ENCODE peak calls at places on chromosomes 3 and 15, in four cellular contexts. Z is IMR-90, E is neuronal stem cell, M is H9. Y is an unnamed sample.

GRCh38 chr3:178761461-178761860 is 225.2 kb downstream of the KCNMB2 start:
- DNase-seq in Z (no peak), E (no peak), M (no peak), Y (no peak)

GRCh38 chr15:58228708-58229107 is 90.5 kb downstream of the AQP9 start:
- DNase-seq in Z (peak; percentile 90), E (no peak), M (no peak), Y (peak; percentile 50)

GRCh38 chr3:5013021-5013906 is 34.0 kb downstream of the BHLHE40 start:
- DNase-seq in Z (peak; percentile 47), E (no peak), M (peak; percentile 60), Y (peak; percentile 91)

GRCh38 chr3:146382386-146382785 is 87.0 kb downstream of the PLSCR2 start:
- DNase-seq in Z (peak; percentile 33), E (no peak), M (no peak), Y (peak; percentile 71)

GRCh38 chr3:65128346-65128745 is 440.5 kb upstream of the ADAMTS9 start:
- DNase-seq in Z (no peak), E (no peak), M (no peak), Y (no peak)

GRCh38 chr3:175764722-175765121 is 905.6 kb downstream of the NAALADL2 start:
- DNase-seq in Z (no peak), E (no peak), M (no peak), Y (no peak)

GRCh38 chr3:53213276-53213675 is 42.5 kb downstream of the TKT start:
- DNase-seq in Z (no peak), E (no peak), M (no peak), Y (no peak)

GRCh38 chr3:26145769-26146168 is 355.9 kb downstream of the OXSM start:
- DNase-seq in Z (no peak), E (no peak), M (no peak), Y (no peak)

GRCh38 chr3:132394334-132394733 is 23.0 kb upstream of the DNAJC13 start:
- DNase-seq in Z (no peak), E (no peak), M (no peak), Y (no peak)

GRCh38 chr15:50636146-50636545 is 50.5 kb downstream of the TRPM7 start:
- DNase-seq in Z (no peak), E (no peak), M (no peak), Y (no peak)

GRCh38 chr3:32552013-32552412 is 18.6 kb downstream of the DYNC1LI1 start:
- DNase-seq in Z (no peak), E (no peak), M (no peak), Y (no peak)

GRCh38 chr3:109337393-109337792 is at the start of gene DPPA4:
- DNase-seq in Z (no peak), E (no peak), M (peak; percentile 84), Y (peak; percentile 94)

GRCh38 chr3:111762535-111762934 is 96.5 kb upstream of the PHLDB2 start:
- DNase-seq in Z (peak; percentile 68), E (no peak), M (no peak), Y (no peak)

GRCh38 chr3:101509276-101509675 is 3.7 kb downstream of the SENP7 start:
- DNase-seq in Z (no peak), E (no peak), M (no peak), Y (no peak)

GRCh38 chr3:36546196-36546595 is 165.9 kb downstream of the STAC start:
- DNase-seq in Z (no peak), E (no peak), M (no peak), Y (no peak)

DNA sequence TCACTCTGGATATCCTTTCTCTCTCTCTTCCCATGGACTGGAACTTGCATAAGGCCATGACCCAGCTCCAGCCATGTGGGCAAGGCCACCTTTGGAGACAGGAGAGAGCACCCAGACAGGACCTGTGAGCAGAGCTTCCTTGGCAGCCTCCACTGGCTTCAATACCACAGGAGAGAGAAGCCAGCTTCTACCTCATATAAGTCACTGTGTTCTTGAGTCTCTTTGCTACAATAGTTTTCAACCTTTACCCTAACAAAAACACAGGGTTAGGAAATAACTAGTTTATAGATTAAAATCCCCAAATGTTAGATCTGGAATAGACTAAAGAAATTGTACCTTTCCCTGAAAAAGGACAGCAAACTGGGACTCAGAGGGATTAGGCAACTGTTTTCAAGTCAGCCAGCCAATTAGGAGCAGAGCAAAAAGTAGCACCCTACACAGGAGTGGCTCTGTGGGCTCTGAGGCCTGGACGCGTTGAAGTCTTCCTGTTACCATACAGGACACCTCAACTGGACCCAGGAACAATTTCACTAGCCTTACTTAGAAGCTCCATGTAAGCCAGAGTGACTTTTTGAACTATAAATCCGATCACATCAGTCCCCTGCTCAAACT is 211.5 kb upstream of the ICE2 start:
- DNase-seq in Z (no peak), E (no peak), M (no peak), Y (no peak)
- H3K27me3 ChIP-seq in Z (peaks cover 6% of the 10 kb centered on the region), E (peaks cover 8% of the 10 kb centered on the region), M (no peaks in the 10 kb centered on the region), Y (no peaks in the 10 kb centered on the region)

GRCh38 chr15:42549782-42550392 is 1.2 kb downstream of the HAUS2 start:
- DNase-seq in Z (no peak), E (no peak), M (no peak), Y (no peak)

GRCh38 chr15:42549052-42549491 is 434 bp downstream of the HAUS2 start:
- DNase-seq in Z (peak; percentile 12), E (no peak), M (no peak), Y (peak; percentile 62)

GRCh38 chr15:42544858-42545629 is 3.5 kb downstream of the LRRC57 start:
- DNase-seq in Z (no peak), E (no peak), M (no peak), Y (no peak)

GRCh38 chr15:42548258-42549051 is at the start of the genes HAUS2 and LRRC57:
- DNase-seq in Z (peak; percentile 78), E (peak; percentile 91), M (peak; percentile 92), Y (peak; percentile 93)

GRCh38 chr15:42547926-42548257 is 701 bp downstream of the LRRC57 start:
- DNase-seq in Z (peak; percentile 55), E (no peak), M (no peak), Y (no peak)
- H3K4ac ChIP-seq in Z (peak overlapping the region; percentile 61), E (no peak overlapping the region), M (no peak overlapping the region), Y (no peak overlapping the region)

GRCh38 chr3:128111147-128111546 is 12.5 kb downstream of the RUVBL1 start:
- DNase-seq in Z (no peak), E (no peak), M (no peak), Y (no peak)
- H2AK5ac ChIP-seq in Z (no peak overlapping the region), E (no peak overlapping the region), M (no peak overlapping the region), Y (no peak overlapping the region)

GRCh38 chr3:10814623-10815022 is 1.4 kb upstream of the SLC6A11 start:
- DNase-seq in Z (no peak), E (no peak), M (no peak), Y (no peak)

GRCh38 chr3:10815487-10815886 is 541 bp upstream of the SLC6A11 start:
- DNase-seq in Z (no peak), E (no peak), M (no peak), Y (no peak)

GRCh38 chr3:10816019-10816862 is at the start of gene SLC6A11:
- DNase-seq in Z (no peak), E (peak; percentile 27), M (peak; percentile 58), Y (peak; percentile 56)

GRCh38 chr3:10810376-10810775 is 5.7 kb upstream of the SLC6A11 start:
- DNase-seq in Z (no peak), E (no peak), M (no peak), Y (no peak)

DNA sequence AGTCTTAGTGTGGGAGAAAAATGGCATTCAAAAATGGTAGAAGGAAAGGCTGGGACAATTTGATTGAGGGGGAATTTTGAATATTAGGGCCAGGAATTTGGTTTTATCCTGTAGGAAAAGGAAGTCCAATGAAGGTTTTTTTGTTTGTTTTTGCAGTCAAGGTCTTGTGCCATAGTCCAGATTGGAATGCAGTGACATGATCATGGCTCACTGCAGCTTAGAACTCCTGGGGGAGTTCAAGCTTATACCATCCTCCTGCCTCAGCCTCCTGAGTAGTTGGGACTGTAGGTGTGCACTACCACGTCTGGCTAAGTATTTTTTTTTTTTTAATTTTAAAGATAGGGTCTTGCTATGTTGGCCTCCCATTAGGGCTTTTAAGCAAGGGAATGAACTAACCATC is 2.6 kb upstream of the SLC6A11 start:
- DNase-seq in Z (no peak), E (no peak), M (no peak), Y (no peak)
- H3K27me3 ChIP-seq in Z (peaks cover 11% of the 10 kb centered on the region), E (peaks cover 43% of the 10 kb centered on the region), M (peaks cover 13% of the 10 kb centered on the region), Y (peaks cover 12% of the 10 kb centered on the region)

DNA sequence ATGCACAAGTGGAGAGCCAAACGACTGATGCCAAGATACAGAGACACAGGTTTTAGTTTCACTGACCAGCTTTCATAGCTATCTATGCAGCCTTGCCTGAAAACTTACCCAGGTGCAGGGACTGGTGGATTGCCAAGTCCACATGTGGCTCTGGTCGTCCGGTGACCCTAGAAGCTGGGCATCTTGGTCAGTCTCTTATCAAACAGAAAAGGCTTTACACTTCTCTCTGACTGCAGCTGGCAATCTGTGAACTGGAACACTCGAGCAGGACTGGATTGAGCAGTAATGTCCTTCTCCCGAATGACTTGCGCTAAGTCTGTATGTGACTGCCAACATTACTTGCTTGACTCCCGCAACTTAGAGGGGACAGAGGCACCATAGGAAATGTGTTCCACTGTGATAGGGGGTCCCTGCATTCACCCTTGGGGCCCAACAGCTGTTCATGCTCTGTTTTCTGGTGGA is 63.0 kb upstream of the SIAH2 start:
- DNase-seq in Z (no peak), E (no peak), M (no peak), Y (no peak)
- H3K4ac ChIP-seq in Z (no peak overlapping the region), E (no peak overlapping the region), M (no peak overlapping the region), Y (no peak overlapping the region)

GRCh38 chr3:24141548-24141947 is 196.5 kb downstream of the NR1D2 start:
- DNase-seq in Z (no peak), E (no peak), M (no peak), Y (no peak)
- H2AK5ac ChIP-seq in Z (no peak overlapping the region), E (no peak overlapping the region), M (no peak overlapping the region), Y (no peak overlapping the region)